ENCODE peak calls at places on chromosomes 1 and 21, in four cellular contexts. Z is K562, K is GM12891, D is GM12878. Y is an unnamed sample.

GRCh38 chr1:167454929-167455785 is 63.2 kb downstream of the CD247 start:
- DNase-seq in Z (peak), D (no peak), K (peak), Y (no peak)

GRCh38 chr1:61253059-61253735 is 170.8 kb downstream of the NFIA start:
- DNase-seq in K (no peak), Z (peak), D (no peak), Y (peak)

GRCh38 chr1:160167580-160167979 is 16.2 kb downstream of the ATP1A4 start:
- DNase-seq in D (no peak), K (no peak), Z (no peak), Y (no peak)

GRCh38 chr1:212002536-212002935 is 32.8 kb downstream of the INTS7 start:
- DNase-seq in K (no peak), D (no peak), Z (no peak), Y (no peak)

GRCh38 chr1:30929135-30929889 is 20.8 kb upstream of the SDC3 start:
- DNase-seq in D (no peak), K (no peak), Z (peak), Y (no peak)

GRCh38 chr1:15788624-15789301 is 18.7 kb downstream of the UQCRHL start:
- DNase-seq in Z (no peak), D (no peak), K (no peak), Y (no peak)

GRCh38 chr1:247548847-247549246 is at the start of gene GCSAML:
- DNase-seq in D (no peak), Z (no peak), K (no peak), Y (no peak)

GRCh38 chr1:201493757-201494617 is 12.9 kb downstream of the CSRP1 start:
- DNase-seq in K (no peak), D (no peak), Z (no peak), Y (no peak)

GRCh38 chr1:91749690-91750335 is 136.1 kb downstream of the TGFBR3 start:
- DNase-seq in Z (no peak), K (no peak), D (no peak), Y (no peak)

GRCh38 chr1:110495926-110496600 is 22.9 kb downstream of the KCNA10 start:
- DNase-seq in D (no peak), Z (peak), K (peak), Y (peak)

GRCh38 chr21:43193651-43194302 is 25.0 kb downstream of the CRYAA start:
- DNase-seq in Z (no peak), K (no peak), D (no peak), Y (no peak)

GRCh38 chr1:208234721-208235120 is 9.5 kb downstream of the PLXNA2 start:
- DNase-seq in D (no peak), Z (no peak), K (no peak), Y (no peak)

GRCh38 chr21:42187976-42188653 is 30.8 kb upstream of the ABCG1 start:
- DNase-seq in Z (no peak), K (peak), D (peak), Y (no peak)

GRCh38 chr21:35208810-35209517 is 159.9 kb upstream of the RUNX1 start:
- DNase-seq in K (no peak), D (no peak), Z (no peak), Y (no peak)

GRCh38 chr1:21665711-21666571 is 3.2 kb downstream of the RAP1GAP start:
- DNase-seq in D (no peak), Z (no peak), K (no peak), Y (peak)

GRCh38 chr1:162003061-162003824 is 20.4 kb downstream of the OLFML2B start:
- DNase-seq in D (no peak), K (no peak), Z (no peak), Y (peak)

GRCh38 chr1:179586107-179586823 is 5.4 kb upstream of the TDRD5 start:
- DNase-seq in D (no peak), Z (peak), K (no peak), Y (peak)

GRCh38 chr1:224623310-224623714 is 7.2 kb downstream of the CNIH3 start:
- DNase-seq in D (no peak), K (no peak), Z (no peak), Y (no peak)

GRCh38 chr1:43736819-43737218 is 29.5 kb downstream of the ST3GAL3 start:
- DNase-seq in K (no peak), Z (no peak), D (no peak), Y (no peak)

GRCh38 chr1:56758135-56758534 is 61.1 kb downstream of the FYB2 start:
- DNase-seq in Z (no peak), K (no peak), D (no peak), Y (no peak)

GRCh38 chr1:208924011-208924410 is 659.5 kb upstream of the CAMK1G start:
- DNase-seq in K (no peak), D (no peak), Z (no peak), Y (no peak)

GRCh38 chr21:33246963-33247362 is 17.2 kb downstream of the IFNAR2 start:
- DNase-seq in D (no peak), K (no peak), Z (no peak), Y (no peak)

GRCh38 chr21:46083271-46084040 is 14.5 kb upstream of the COL6A2 start:
- DNase-seq in K (no peak), Z (no peak), D (no peak), Y (no peak)

GRCh38 chr1:51313961-51314777 is 16.2 kb downstream of the TTC39A start:
- DNase-seq in D (no peak), Z (no peak), K (no peak), Y (no peak)

GRCh38 chr1:3772027-3772714 is 378 bp upstream of the SMIM1 start:
- DNase-seq in D (no peak), K (peak), Z (peak), Y (peak)

GRCh38 chr1:93636712-93637111 is 44.9 kb downstream of the BCAR3 start:
- DNase-seq in D (no peak), Z (no peak), K (no peak), Y (no peak)

GRCh38 chr21:39037807-39038405 is 145.3 kb downstream of the PSMG1 start:
- DNase-seq in Z (peak), D (no peak), K (no peak), Y (no peak)

GRCh38 chr1:187696092-187696491 is 867.3 kb downstream of the PLA2G4A start:
- DNase-seq in Z (no peak), D (no peak), K (no peak), Y (no peak)

GRCh38 chr1:101376121-101377095 is 139.6 kb downstream of the S1PR1 start:
- DNase-seq in K (no peak), D (no peak), Z (no peak), Y (no peak)

GRCh38 chr1:89125571-89126233 is at the start of gene GBP2:
- DNase-seq in D (peak), Z (no peak), K (peak), Y (peak)

GRCh38 chr1:155938220-155938627 is 3.2 kb upstream of the RXFP4 start:
- DNase-seq in D (peak), K (no peak), Z (peak), Y (peak)

GRCh38 chr1:15734901-15735300 is 1.2 kb upstream of the SLC25A34 start:
- DNase-seq in Z (no peak), K (no peak), D (no peak), Y (no peak)

GRCh38 chr1:65508051-65508450 is 87.6 kb downstream of the LEPR start:
- DNase-seq in Z (no peak), D (no peak), K (no peak), Y (no peak)

GRCh38 chr1:235450886-235451457 is 53.3 kb downstream of the B3GALNT2 start:
- DNase-seq in Z (no peak), D (no peak), K (no peak), Y (no peak)

GRCh38 chr1:228813006-228813405 is 77.7 kb downstream of the RHOU start:
- DNase-seq in D (no peak), Z (no peak), K (no peak), Y (no peak)

GRCh38 chr1:117171900-117172501 is 38.7 kb downstream of the VTCN1 start:
- DNase-seq in D (no peak), K (no peak), Z (no peak), Y (no peak)

GRCh38 chr1:50975436-50975835 is 5.4 kb downstream of the CDKN2C start:
- DNase-seq in D (no peak), Z (no peak), K (no peak), Y (no peak)

GRCh38 chr1:192553741-192554140 is 21.8 kb upstream of the RGS1 start:
- DNase-seq in K (no peak), Z (no peak), D (no peak), Y (no peak)

GRCh38 chr1:86277909-86278308 is 118.2 kb downstream of the ODF2L start:
- DNase-seq in D (no peak), K (no peak), Z (no peak), Y (no peak)

DNA sequence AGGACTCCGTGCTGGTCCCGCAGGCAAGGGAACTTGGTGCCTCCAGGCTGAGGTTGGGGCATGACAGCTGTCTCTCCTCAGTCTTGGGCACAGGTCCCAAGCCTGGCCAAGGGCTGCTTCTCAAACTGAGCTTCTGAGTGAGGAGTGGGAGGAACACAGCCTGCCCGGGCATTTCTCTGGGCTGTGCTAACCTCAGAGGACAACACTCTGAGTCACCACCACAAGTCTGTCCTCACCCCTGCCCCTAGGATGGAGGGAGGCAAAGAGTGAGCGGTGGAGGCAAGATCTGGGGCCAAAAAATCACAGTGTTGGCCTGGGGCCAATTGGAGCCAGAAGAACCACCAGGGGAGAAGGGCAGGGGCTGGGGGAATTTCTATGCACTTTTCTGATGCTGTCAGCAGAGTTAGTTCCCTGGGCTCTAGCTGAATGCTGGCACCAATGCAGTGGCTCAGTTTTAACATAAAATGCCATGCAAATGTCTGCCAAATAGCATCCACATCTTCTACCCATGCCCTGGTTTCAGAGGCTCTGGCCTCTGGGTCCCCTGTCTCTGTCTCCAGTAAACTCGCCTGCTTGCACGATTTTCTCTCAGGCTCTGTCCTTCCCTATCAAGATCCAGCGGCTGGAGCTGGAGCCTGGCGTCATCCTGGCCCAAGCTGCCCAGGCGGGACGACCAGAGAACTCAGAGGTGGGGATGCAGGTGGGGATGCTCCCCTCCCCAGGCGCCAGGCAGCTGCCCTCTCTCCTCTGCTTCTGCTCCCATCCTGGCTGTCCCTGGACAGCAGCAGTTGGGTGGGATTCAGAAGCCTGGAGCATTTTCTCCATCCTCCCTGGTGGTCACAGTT is 11.0 kb upstream of the CDK18 start:
- DNase-seq in K (no peak), D (no peak), Z (no peak), Y (no peak)
- TF ChIP-seq SPI1 in K (no peak), D (no peak), Z (no peak), Y (no peak)

GRCh38 chr1:106523448-106523847 is 533.0 kb upstream of the PRMT6 start:
- DNase-seq in Z (no peak), K (no peak), D (no peak), Y (no peak)

GRCh38 chr1:106524631-106525030 is 531.8 kb upstream of the PRMT6 start:
- DNase-seq in D (no peak), Z (no peak), K (no peak), Y (no peak)

GRCh38 chr1:106526650-106527049 is 529.8 kb upstream of the PRMT6 start:
- DNase-seq in K (no peak), D (no peak), Z (no peak), Y (no peak)
- TF ChIP-seq SPI1 in K (no peak), D (no peak), Z (no peak), Y (no peak)

DNA sequence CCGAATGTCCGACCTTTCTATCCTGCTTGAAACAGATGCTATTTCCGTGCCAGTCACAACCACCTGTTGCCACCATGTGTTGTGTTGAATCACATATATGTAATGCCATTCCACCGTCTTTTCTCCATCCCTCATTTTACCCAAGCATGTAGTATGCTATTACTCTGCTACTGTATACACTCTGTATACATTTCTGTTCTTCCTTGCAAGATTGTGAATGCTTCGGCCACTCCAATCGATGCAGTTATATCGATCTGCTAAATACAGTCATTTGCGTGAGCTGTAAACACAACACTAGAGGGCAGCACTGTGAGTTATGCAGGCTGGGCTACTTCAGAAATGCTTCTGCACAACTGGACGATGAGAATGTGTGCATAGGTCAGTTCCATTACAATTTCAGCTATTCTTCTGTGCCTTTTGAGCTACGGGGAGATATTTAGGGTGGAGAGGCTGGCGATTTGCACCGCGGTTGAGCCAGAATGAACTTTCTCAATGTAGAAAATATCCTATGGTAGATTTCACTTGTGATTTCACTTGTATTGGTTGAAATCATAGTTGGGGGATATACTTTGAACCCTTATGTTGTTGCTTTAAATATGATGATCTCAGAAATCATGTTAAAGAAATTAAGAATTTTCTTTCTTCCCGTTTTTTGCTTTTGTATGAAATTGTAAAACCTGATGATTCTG is 289.8 kb downstream of the NTNG1 start:
- DNase-seq in D (peak), Z (peak), K (no peak), Y (peak)
- TF ChIP-seq SPI1 in D (no peak), Z (no peak), K (no peak), Y (no peak)

DNA sequence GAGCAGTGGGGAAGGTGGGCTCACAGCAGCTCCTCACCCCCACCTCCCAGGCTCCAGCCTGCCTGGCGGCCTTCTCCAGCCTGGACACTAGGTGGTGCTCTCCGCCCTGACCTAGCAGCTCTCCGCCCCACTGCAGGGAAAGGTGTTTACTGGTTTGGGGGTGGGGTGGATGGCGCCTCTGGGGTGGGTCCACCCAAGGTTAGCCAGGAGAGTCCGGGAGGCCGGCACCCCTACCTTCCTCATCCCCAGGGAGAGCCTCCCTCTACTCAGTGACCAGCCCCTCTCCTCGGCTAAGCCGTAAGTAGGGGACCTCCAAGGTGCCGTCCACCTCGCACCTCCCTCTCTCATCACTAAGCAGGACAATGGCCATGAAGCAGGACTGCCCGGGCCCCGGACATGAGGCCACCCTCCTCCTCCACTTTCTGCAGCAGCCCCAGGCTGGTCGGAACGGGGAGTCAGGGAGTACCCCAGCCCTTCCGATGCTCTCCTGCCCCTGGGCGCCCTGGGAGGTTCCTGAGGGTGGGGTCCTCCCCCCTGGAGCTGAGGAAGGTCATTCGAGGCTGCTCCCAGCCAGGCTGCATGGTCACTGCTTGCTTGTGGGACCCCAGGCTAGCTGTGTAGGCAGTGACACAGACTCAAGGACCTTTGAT is 101.4 kb upstream of the VAMP3 start:
- DNase-seq in D (no peak), Z (peak), K (peak), Y (peak)
- TF ChIP-seq SPI1 in D (no peak), Z (no peak), K (no peak), Y (no peak)

GRCh38 chr1:59375321-59376220 is 78.7 kb downstream of the FGGY start:
- DNase-seq in Z (no peak), D (no peak), K (no peak), Y (no peak)

GRCh38 chr1:59379028-59379728 is 82.3 kb downstream of the FGGY start:
- DNase-seq in Z (no peak), D (no peak), K (no peak), Y (no peak)

GRCh38 chr1:59378621-59379020 is 81.7 kb downstream of the FGGY start:
- DNase-seq in Z (no peak), K (no peak), D (no peak), Y (no peak)

DNA sequence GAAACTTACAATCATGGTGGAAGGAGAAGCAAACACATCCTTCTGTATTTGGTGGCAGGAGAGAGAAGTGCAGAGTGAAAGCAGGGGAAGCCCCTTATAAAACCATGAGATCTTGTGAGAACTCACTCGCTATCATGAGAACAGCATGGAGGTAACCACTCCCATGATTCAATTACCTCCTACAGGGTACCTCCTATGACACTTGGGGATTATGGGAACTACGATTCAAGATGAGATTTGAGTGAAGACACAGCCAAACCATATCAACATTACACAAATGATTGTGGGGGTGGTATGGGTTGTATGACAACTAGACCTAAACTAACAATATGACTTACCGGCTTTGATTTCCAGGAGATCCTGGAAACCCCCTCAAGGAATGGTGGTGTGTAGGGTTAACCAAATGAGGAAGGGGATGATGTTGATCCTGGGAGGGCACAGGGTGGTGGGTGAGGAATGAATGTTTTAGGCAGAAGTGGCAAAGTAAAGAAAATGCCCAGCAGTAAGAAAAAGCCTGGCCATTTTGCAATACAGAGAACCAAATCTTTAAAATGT is 80.5 kb downstream of the FGGY start:
- DNase-seq in K (no peak), Z (no peak), D (no peak), Y (no peak)
- TF ChIP-seq SPI1 in K (no peak), Z (no peak), D (no peak), Y (no peak)

Y was measured in HL-60.